ENCODE peak calls at places on chromosomes 4 and X, in ten cellular contexts. I is PC-9, J is A549, M is K562, A is IMR-90, L is Karpas-422, H is endothelial cell of umbilical vein, P is GM23338, U is fibroblast of lung, K is neural progenitor cell. Y is an unnamed sample.

GRCh38 chr4:9898596-9899345 is 117.3 kb downstream of the DRD5 start:
- DNase-seq in P (peak; percentile 91), I (no peak), H (peak; percentile 9), A (peak; percentile 16), M (peak; percentile 33), J (peak; percentile 11), U (no peak), K (peak; percentile 87), L (peak; percentile 76), Y (peak; percentile 50)

GRCh38 chr4:124427095-124427767 is 285.3 kb downstream of the ANKRD50 start:
- DNase-seq in M (no peak), K (no peak), A (no peak), L (no peak), U (no peak), H (peak; percentile 72), I (no peak), P (no peak), J (no peak), Y (no peak)

GRCh38 chr4:166165829-166166420 is 292.9 kb downstream of the TLL1 start:
- DNase-seq in L (peak; percentile 94), U (peak; percentile 66), P (peak; percentile 81), M (peak; percentile 34), A (peak; percentile 68), H (peak; percentile 77), J (peak; percentile 16), I (peak; percentile 3), K (peak; percentile 79), Y (peak; percentile 37)

GRCh38 chr4:7759221-7759620 is 180.4 kb downstream of the AFAP1 start:
- DNase-seq in K (no peak), H (no peak), I (no peak), P (no peak), L (no peak), U (no peak), J (no peak), M (no peak), A (no peak), Y (no peak)

GRCh38 chrX:31633349-31633748 is 561.5 kb upstream of the FTHL17 start:
- DNase-seq in L (no peak), H (no peak), I (no peak), J (no peak), A (no peak), U (no peak), K (no peak), P (no peak), M (no peak), Y (no peak)

GRCh38 chrX:130165181-130165702 is 399 bp downstream of the AIFM1 start:
- DNase-seq in I (no peak), J (no peak), H (no peak), K (no peak), P (no peak), M (peak; percentile 24), L (no peak), U (peak; percentile 9), A (no peak), Y (peak; percentile 36)

GRCh38 chrX:110795645-110796510 is at the start of gene CHRDL1:
- DNase-seq in L (no peak), H (no peak), M (no peak), P (peak; percentile 60), K (peak; percentile 50), U (peak; percentile 45), J (peak; percentile 2), A (no peak), I (peak; percentile 77), Y (peak; percentile 75)

GRCh38 chrX:1244164-1245076 is 24.2 kb upstream of the CSF2RA start:
- DNase-seq in A (no peak), H (no peak), J (peak; percentile 31), L (no peak), K (peak; percentile 87), M (no peak), I (no peak), U (no peak), P (peak; percentile 83), Y (no peak)

GRCh38 chrX:8684201-8684600 is 47.7 kb downstream of the ANOS1 start:
- DNase-seq in K (peak; percentile 73), A (no peak), J (no peak), M (no peak), H (no peak), L (peak; percentile 50), I (no peak), P (no peak), U (no peak), Y (no peak)

GRCh38 chrX:115233497-115234219 is at the start of gene LRCH2:
- DNase-seq in U (peak; percentile 34), P (peak; percentile 55), L (no peak), K (peak; percentile 86), A (peak; percentile 41), H (peak; percentile 47), M (no peak), I (no peak), J (no peak), Y (peak; percentile 86)

GRCh38 chr4:52838729-52839722 is 23.1 kb upstream of the RASL11B start:
- DNase-seq in I (peak; percentile 8), M (no peak), A (no peak), K (no peak), H (no peak), L (no peak), U (no peak), J (no peak), P (no peak), Y (no peak)

GRCh38 chrX:11558972-11559371 is 106.7 kb downstream of the ARHGAP6 start:
- DNase-seq in U (no peak), A (no peak), L (peak; percentile 85), I (peak; percentile 4), K (peak; percentile 15), M (peak; percentile 61), H (peak; percentile 1), P (peak; percentile 48), J (peak; percentile 8), Y (peak; percentile 44)

GRCh38 chr4:79233820-79234219 is 92.0 kb downstream of the NAA11 start:
- DNase-seq in I (no peak), K (no peak), U (no peak), P (no peak), H (no peak), A (no peak), J (no peak), L (no peak), M (no peak), Y (no peak)

GRCh38 chrX:17361620-17362019 is 13.4 kb upstream of the NHS start:
- DNase-seq in I (no peak), A (no peak), L (peak; percentile 69), K (peak; percentile 26), H (no peak), P (peak; percentile 86), M (peak; percentile 24), U (no peak), J (peak; percentile 21), Y (peak; percentile 44)

GRCh38 chrX:140918398-140919043 is 83.9 kb upstream of the SPANXB1 start:
- DNase-seq in H (peak; percentile 57), J (peak; percentile 10), P (peak; percentile 86), K (peak; percentile 73), I (peak; percentile 12), M (peak; percentile 17), U (peak; percentile 57), A (peak; percentile 54), L (peak; percentile 92), Y (peak; percentile 36)

DNA sequence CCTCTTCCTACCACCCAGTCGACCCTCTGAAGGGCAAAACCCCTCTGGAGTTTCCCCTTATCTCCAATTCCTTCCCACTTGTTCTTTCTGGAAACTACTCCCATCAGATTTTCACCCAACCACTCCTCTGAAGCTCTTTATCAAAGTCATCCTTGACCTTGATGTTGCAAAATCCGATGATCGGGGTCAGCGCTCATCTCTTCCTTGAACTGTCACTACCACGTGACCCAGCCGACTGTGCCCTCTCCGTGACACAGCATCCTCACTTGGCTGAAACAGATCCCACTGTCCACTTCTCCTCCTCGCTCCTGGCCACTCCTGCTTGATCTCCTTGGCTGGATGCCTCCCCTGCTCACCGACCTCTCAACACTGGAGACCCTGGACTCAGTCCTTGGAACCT is 1.1 kb downstream of the CFAP99 start:
- DNase-seq in K (no peak), M (no peak), J (no peak), I (no peak), L (no peak), A (no peak), H (no peak), U (no peak), P (no peak), Y (no peak)
- H3K4me2 ChIP-seq in K (no peak overlapping the region), M (peak overlapping the region; percentile 87), J (no peak overlapping the region), I (no peak overlapping the region), L (no peak overlapping the region), A (no peak overlapping the region), H (no peak overlapping the region), U (no peak overlapping the region), P (peak overlapping the region; percentile 79), Y (no peak overlapping the region)

GRCh38 chrX:45771114-45771513 is 570.4 kb upstream of the DIPK2B start:
- DNase-seq in U (peak; percentile 95), A (peak; percentile 96), K (no peak), M (peak; percentile 6), H (peak; percentile 86), I (peak; percentile 21), P (no peak), J (peak; percentile 59), L (no peak), Y (no peak)
- H3K4me2 ChIP-seq in U (peak overlapping the region; percentile 83), A (peak overlapping the region; percentile 91), K (no peak overlapping the region), M (peak overlapping the region; percentile 63), H (peak overlapping the region; percentile 94), I (peak overlapping the region; percentile 73), P (peak overlapping the region; percentile 27), J (peak overlapping the region; percentile 68), L (no peak overlapping the region), Y (peak overlapping the region; percentile 72)

DNA sequence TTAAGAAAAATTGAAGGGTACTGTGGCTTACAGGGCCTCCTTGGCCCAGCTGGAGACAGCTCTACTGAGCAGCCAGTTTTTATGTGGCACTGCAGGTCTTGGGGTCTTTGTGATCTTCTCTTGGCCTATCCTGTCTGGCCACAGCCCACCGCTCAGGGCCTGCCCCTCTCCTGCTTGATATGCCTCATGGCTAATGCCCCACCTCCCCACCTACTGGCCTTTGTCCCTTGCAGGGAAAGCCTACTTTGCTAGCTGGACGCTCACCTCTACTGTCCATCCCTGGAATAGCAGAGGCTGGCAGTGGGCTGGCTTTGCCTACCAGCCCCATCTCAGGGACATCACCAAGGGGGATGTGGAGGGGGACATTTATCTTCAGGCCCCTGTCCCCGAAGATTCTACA is 134.1 kb downstream of the PJA1 start:
- DNase-seq in J (no peak), H (peak; percentile 23), I (no peak), K (peak; percentile 75), M (no peak), P (peak; percentile 40), U (no peak), A (no peak), L (no peak), Y (peak; percentile 51)
- H3K4me2 ChIP-seq in J (no peak overlapping the region), H (no peak overlapping the region), I (peak overlapping the region; percentile 50), K (no peak overlapping the region), M (no peak overlapping the region), P (no peak overlapping the region), U (no peak overlapping the region), A (no peak overlapping the region), L (no peak overlapping the region), Y (no peak overlapping the region)

DNA sequence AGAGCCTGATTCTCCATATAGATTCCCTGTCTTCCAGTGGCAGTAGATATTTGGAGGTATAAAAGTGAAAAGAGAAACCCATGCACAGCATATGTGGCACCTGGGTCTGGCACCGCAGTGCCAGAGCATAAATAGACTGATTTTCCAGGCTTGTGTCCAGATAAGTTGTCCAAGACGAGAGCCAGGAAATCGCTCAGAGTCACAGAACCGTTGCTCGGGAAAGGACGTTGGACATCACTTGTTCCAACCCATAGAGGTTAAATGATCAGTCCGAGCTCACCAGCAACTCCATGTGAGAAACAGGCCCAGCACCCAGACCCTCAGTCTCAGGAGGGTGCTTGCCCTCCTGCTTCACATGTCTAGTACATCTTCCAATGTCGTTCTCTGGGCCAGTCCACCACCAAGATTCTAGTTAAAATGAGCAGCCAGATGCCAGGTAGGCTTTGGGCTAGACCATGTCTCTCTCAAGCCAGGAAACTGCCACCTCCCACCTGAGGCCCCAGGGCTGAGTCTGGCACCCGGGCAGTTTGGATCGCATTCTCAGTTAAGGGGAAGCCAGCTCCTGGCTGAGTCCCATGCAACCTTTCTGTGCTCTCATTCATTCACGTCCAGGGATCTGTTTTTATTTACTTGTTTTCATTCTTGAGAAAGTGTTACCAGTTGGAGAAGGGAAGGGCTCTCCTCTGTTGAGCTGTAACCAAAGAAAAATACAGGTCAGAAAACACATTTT is 91.8 kb downstream of the PHOX2B start:
- DNase-seq in H (no peak), P (no peak), U (no peak), I (no peak), J (no peak), M (no peak), A (no peak), K (no peak), L (no peak), Y (no peak)
- H3K4me2 ChIP-seq in H (no peak overlapping the region), P (no peak overlapping the region), U (no peak overlapping the region), I (peak overlapping the region; percentile 64), J (no peak overlapping the region), M (no peak overlapping the region), A (no peak overlapping the region), K (no peak overlapping the region), L (no peak overlapping the region), Y (no peak overlapping the region)